ENCODE peak calls at places on chromosomes 2 and 18, in eight cellular contexts. I is fibroblast of mammary gland, R is choroid plexus epithelial cell, F is bronchial epithelial cell, X is ovary, V is upper lobe of right lung, G is dorsolateral prefrontal cortex, W is right lobe of liver. Z is an unnamed sample.

GRCh38 chr18:48412339-48412929 is 3.3 kb upstream of the ZBTB7C start:
- DNase-seq in I (no peak), R (peak), F (peak), X (no peak), V (no peak), G (no peak), W (no peak), Z (no peak)

GRCh38 chr2:142989276-142990204 is 112.1 kb downstream of the KYNU start:
- DNase-seq in I (peak), R (peak), F (peak), X (no peak), V (no peak), G (no peak), W (no peak), Z (no peak)

GRCh38 chr2:69997296-69998184 is 36.1 kb upstream of the ASPRV1 start:
- DNase-seq in I (peak), R (peak), F (peak), X (no peak), V (no peak), G (no peak), W (peak), Z (no peak)

GRCh38 chr2:237980087-237980486 is 13.3 kb downstream of the UBE2F start:
- DNase-seq in I (no peak), R (no peak), F (no peak), X (no peak), V (no peak), G (peak), W (no peak), Z (no peak)

GRCh38 chr2:136235451-136236418 is 117.8 kb upstream of the CXCR4 start:
- DNase-seq in I (peak), R (peak), F (peak), X (no peak), V (no peak), G (no peak), W (no peak), Z (no peak)

GRCh38 chr2:127651987-127652550 is 6.1 kb downstream of the GPR17 start:
- DNase-seq in I (peak), R (no peak), F (no peak), X (no peak), V (no peak), G (peak), W (no peak), Z (no peak)

GRCh38 chr18:55136864-55137263 is 177.6 kb upstream of the CCDC68 start:
- DNase-seq in I (no peak), R (peak), F (peak), X (no peak), V (no peak), G (no peak), W (no peak), Z (no peak)

GRCh38 chr2:196598846-196599245 is 40.7 kb upstream of the CCDC150 start:
- DNase-seq in I (no peak), R (no peak), F (no peak), X (no peak), V (no peak), G (no peak), W (no peak), Z (no peak)

GRCh38 chr2:224843141-224843540 is 127.0 kb upstream of the CCDC195 start:
- DNase-seq in I (no peak), R (peak), F (peak), X (no peak), V (no peak), G (no peak), W (no peak), Z (no peak)

GRCh38 chr2:56519806-56520205 is 336.0 kb downstream of the CCDC85A start:
- DNase-seq in I (no peak), R (peak), F (no peak), X (no peak), V (no peak), G (no peak), W (no peak), Z (no peak)

GRCh38 chr2:70418514-70418913 is 116.6 kb upstream of the FAM136A start:
- DNase-seq in I (no peak), R (no peak), F (no peak), X (no peak), V (no peak), G (no peak), W (no peak), Z (no peak)

GRCh38 chr2:62895632-62896009 is 155.0 kb upstream of the OTX1 start:
- DNase-seq in I (peak), R (peak), F (peak), X (no peak), V (no peak), G (no peak), W (no peak), Z (no peak)

GRCh38 chr2:173599821-173600354 is 245.2 kb downstream of the CDCA7 start:
- DNase-seq in I (no peak), R (no peak), F (no peak), X (no peak), V (no peak), G (no peak), W (no peak), Z (no peak)

GRCh38 chr18:45255142-45255890 is 360.0 kb upstream of the SLC14A2 start:
- DNase-seq in I (peak), R (peak), F (peak), X (no peak), V (no peak), G (no peak), W (no peak), Z (no peak)

GRCh38 chr18:816869-817268 is 4.8 kb upstream of the YES1 start:
- DNase-seq in I (no peak), R (no peak), F (no peak), X (no peak), V (no peak), G (no peak), W (no peak), Z (no peak)

GRCh38 chr2:30491225-30491624 is 44.2 kb downstream of the LCLAT1 start:
- DNase-seq in I (no peak), R (no peak), F (peak), X (no peak), V (no peak), G (no peak), W (no peak), Z (no peak)

GRCh38 chr2:29106980-29107388 is 8.2 kb upstream of the CLIP4 start:
- DNase-seq in I (peak), R (peak), F (peak), X (no peak), V (no peak), G (no peak), W (no peak), Z (no peak)

GRCh38 chr18:13809521-13810252 is 14.3 kb upstream of the MC5R start:
- DNase-seq in I (no peak), R (no peak), F (peak), X (no peak), V (no peak), G (no peak), W (no peak), Z (no peak)

GRCh38 chr2:108346827-108347226 is 30.9 kb upstream of the SULT1C4 start:
- DNase-seq in I (no peak), R (no peak), F (no peak), X (no peak), V (no peak), G (no peak), W (no peak), Z (no peak)

GRCh38 chr2:143171817-143172216 is 42.6 kb downstream of the ARHGAP15 start:
- DNase-seq in I (peak), R (peak), F (peak), X (no peak), V (no peak), G (no peak), W (no peak), Z (no peak)

GRCh38 chr18:3869848-3870247 is 419.9 kb downstream of the TGIF1 start:
- DNase-seq in I (peak), R (peak), F (peak), X (no peak), V (no peak), G (no peak), W (no peak), Z (no peak)

GRCh38 chr18:79502785-79503184 is 107.1 kb downstream of the NFATC1 start:
- DNase-seq in I (peak), R (peak), F (peak), X (no peak), V (no peak), G (no peak), W (no peak), Z (no peak)

GRCh38 chr2:215068399-215068798 is 70.0 kb downstream of the ABCA12 start:
- DNase-seq in I (no peak), R (no peak), F (no peak), X (no peak), V (no peak), G (no peak), W (no peak), Z (no peak)

GRCh38 chr2:219292616-219293015 is 13.4 kb downstream of the DNAJB2 start:
- DNase-seq in I (no peak), R (no peak), F (no peak), X (no peak), V (peak), G (peak), W (no peak), Z (no peak)

DNA sequence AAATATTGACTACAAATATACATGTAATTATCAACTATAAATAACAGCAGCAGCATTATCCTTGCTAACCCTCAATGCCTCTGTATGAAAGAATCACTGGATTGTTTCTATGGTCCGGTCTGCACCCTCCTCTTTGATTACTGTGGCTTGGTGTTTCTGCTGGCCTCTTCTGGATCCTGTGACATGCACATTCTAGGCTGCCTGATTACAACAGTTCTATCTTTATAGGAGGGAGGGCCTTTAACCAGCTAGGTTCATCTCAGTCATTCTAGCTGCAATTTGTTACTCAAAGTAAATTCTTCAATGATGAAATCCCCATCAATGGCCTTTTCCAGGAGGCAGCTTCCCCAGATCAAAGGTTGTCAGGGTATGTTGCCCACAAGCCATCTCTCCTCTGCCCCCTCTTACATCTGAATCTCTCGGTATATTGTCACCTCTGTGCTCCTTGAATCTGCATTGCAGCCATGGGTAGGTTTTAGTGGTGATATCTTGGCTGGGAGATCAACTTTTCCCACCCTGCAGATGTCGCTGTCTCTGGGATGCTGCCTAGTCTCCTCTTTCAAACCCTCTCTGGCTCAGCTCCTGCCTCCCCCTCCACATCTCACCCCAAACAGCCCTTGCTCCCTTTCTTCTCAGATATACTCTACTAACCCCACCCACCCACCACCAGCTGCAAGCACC is 106.3 kb upstream of the BZW1 start:
- DNase-seq in I (peak), R (peak), F (no peak), X (peak), V (no peak), G (no peak), W (no peak), Z (no peak)
- TF ChIP-seq CTCF in I (peak), R (peak), F (peak), X (no peak), V (no peak), G (peak), W (no peak), Z (no peak)

GRCh38 chr2:46042207-46042637 is 255.0 kb upstream of the EPAS1 start:
- DNase-seq in I (no peak), R (no peak), F (no peak), X (no peak), V (no peak), G (no peak), W (peak), Z (no peak)
- TF ChIP-seq CTCF in I (no peak), R (no peak), F (no peak), X (no peak), V (no peak), G (no peak), W (no peak), Z (no peak)

GRCh38 chr2:157559061-157559460 is 69.6 kb downstream of the ACVR1C start:
- DNase-seq in I (peak), R (no peak), F (peak), X (no peak), V (no peak), G (no peak), W (no peak), Z (no peak)
- TF ChIP-seq CTCF in I (no peak), R (no peak), F (no peak), X (no peak), V (no peak), G (no peak), W (no peak), Z (no peak)

GRCh38 chr18:25351773-25352628 is at the start of gene ZNF521:
- DNase-seq in I (peak), R (peak), F (peak), X (peak), V (peak), G (peak), W (peak), Z (peak)
- TF ChIP-seq CTCF in I (peak), R (peak), F (peak), X (no peak), V (peak), G (peak), W (no peak), Z (no peak)

GRCh38 chr2:227942021-227942420 is 70.6 kb downstream of the DAW1 start:
- DNase-seq in I (peak), R (peak), F (peak), X (no peak), V (no peak), G (no peak), W (no peak), Z (no peak)

GRCh38 chr2:227933891-227934290 is 62.5 kb downstream of the DAW1 start:
- DNase-seq in I (peak), R (no peak), F (no peak), X (no peak), V (no peak), G (no peak), W (no peak), Z (no peak)

DNA sequence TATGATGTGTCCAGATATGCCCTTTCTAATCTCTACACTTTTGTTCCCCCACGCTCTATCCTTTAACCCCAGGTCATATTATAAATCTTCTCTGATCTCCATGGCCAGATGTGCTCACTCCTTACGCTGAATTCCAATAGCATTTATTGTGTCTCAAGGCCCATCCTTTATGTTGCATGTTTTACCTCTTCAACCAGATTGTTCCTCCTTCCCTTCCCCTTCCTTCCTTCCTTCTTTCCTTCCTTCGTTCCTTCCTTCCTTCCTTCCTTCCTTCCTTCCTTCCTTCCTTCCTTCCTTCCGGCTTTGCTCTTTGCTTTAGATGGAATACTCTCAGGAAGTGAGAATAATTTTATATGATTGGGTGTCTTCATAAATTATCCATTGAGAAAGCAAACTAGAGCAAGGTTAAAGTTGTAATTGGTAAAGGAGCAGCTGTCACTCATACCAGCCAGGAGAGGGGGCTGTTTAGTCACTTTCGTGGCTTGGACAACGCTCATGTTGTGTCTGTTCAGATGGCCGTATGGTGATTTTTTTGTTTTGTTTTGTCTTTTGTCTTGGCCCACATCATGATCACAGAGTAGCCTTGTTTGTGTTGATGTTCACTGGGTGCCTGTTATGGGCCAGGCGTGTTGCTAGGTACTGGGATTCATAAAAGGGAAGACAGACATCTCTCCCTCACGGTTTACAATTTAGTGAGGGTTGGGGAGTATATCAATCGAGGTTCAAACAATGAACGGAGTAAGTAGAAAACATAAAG is 68.0 kb downstream of the DAW1 start:
- DNase-seq in I (peak), R (peak), F (peak), X (peak), V (no peak), G (peak), W (no peak), Z (no peak)
- TF ChIP-seq CTCF in I (peak), R (peak), F (peak), X (no peak), V (peak), G (peak), W (no peak), Z (no peak)

GRCh38 chr18:6616981-6617380 is 112.5 kb upstream of the ARHGAP28 start:
- DNase-seq in I (no peak), R (peak), F (no peak), X (no peak), V (no peak), G (no peak), W (no peak), Z (no peak)
- TF ChIP-seq CTCF in I (no peak), R (peak), F (no peak), X (no peak), V (no peak), G (no peak), W (no peak), Z (no peak)

GRCh38 chr18:68103561-68103960 is 587.0 kb upstream of the DSEL start:
- DNase-seq in I (no peak), R (peak), F (no peak), X (no peak), V (no peak), G (no peak), W (no peak), Z (no peak)

GRCh38 chr18:68098655-68099054 is 582.1 kb upstream of the DSEL start:
- DNase-seq in I (no peak), R (no peak), F (no peak), X (no peak), V (no peak), G (no peak), W (no peak), Z (no peak)

GRCh38 chr18:68102117-68102516 is 585.6 kb upstream of the DSEL start:
- DNase-seq in I (no peak), R (no peak), F (no peak), X (no peak), V (no peak), G (no peak), W (no peak), Z (no peak)

DNA sequence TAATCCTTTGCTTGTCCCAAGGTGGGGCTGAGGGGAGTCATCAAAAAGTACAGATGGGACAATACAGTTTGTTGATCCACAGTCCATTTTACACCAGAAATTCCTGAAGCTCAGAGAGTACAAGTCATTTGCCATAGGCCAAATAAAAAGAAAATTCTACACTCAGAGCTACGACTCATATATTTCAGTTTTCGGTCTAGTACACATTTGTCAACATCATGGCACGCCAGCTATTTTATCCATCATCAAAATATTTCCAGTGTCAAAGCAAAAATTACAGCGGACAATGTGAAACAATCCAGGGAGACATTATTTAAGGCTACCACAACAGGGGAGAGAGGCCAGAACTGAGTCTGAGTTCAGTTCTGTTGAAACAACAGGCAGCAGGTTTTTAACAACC is 587.5 kb upstream of the DSEL start:
- DNase-seq in I (peak), R (no peak), F (no peak), X (no peak), V (no peak), G (no peak), W (no peak), Z (no peak)
- TF ChIP-seq CTCF in I (no peak), R (no peak), F (no peak), X (no peak), V (no peak), G (no peak), W (no peak), Z (no peak)

GRCh38 chr2:10721344-10722251 is at the start of gene ATP6V1C2:
- DNase-seq in I (no peak), R (no peak), F (no peak), X (no peak), V (peak), G (no peak), W (peak), Z (no peak)
- TF ChIP-seq CTCF in I (no peak), R (no peak), F (no peak), X (no peak), V (no peak), G (no peak), W (no peak), Z (no peak)

Z was measured in omental fat pad.